ENCODE peak calls at places on chromosome 1, in nine cellular contexts. One of them, this sample, is unnamed.

GRCh38 chr1:201447911-201448871 is 20.8 kb downstream of the PHLDA3 start:
- DNase-seq in mammary epithelial cell: peak; percentile 84
- DNase-seq in pancreas: peak; percentile 55
- DNase-seq in cardiac muscle cell: peak; percentile 80
- DNase-seq in RWPE2: no peak
- DNase-seq in neural crest cell: peak; percentile 73
- DNase-seq in transverse colon: peak; percentile 82
- DNase-seq in chondrocyte: no peak
- DNase-seq in GM13977: peak; percentile 83
- DNase-seq in this sample: peak; percentile 98

GRCh38 chr1:27488523-27489138 is 1.3 kb downstream of the WASF2 start:
- DNase-seq in mammary epithelial cell: peak; percentile 51
- DNase-seq in pancreas: no peak
- DNase-seq in cardiac muscle cell: peak; percentile 53
- DNase-seq in RWPE2: no peak
- DNase-seq in neural crest cell: no peak
- DNase-seq in transverse colon: no peak
- DNase-seq in chondrocyte: no peak
- DNase-seq in GM13977: peak; percentile 15
- DNase-seq in this sample: no peak

GRCh38 chr1:16088351-16088911 is 15.0 kb upstream of the FAM131C start:
- DNase-seq in mammary epithelial cell: no peak
- DNase-seq in pancreas: no peak
- DNase-seq in cardiac muscle cell: no peak
- DNase-seq in RWPE2: no peak
- DNase-seq in neural crest cell: no peak
- DNase-seq in transverse colon: no peak
- DNase-seq in chondrocyte: peak; percentile 83
- DNase-seq in GM13977: no peak
- DNase-seq in this sample: no peak

GRCh38 chr1:63969461-63969893 is 195.7 kb downstream of the ROR1 start:
- DNase-seq in mammary epithelial cell: peak; percentile 84
- DNase-seq in pancreas: no peak
- DNase-seq in cardiac muscle cell: no peak
- DNase-seq in RWPE2: no peak
- DNase-seq in neural crest cell: no peak
- DNase-seq in transverse colon: no peak
- DNase-seq in chondrocyte: no peak
- DNase-seq in GM13977: no peak
- DNase-seq in this sample: no peak

GRCh38 chr1:113904292-113904673 is 316 bp downstream of the AP4B1 start:
- DNase-seq in mammary epithelial cell: no peak
- DNase-seq in pancreas: no peak
- DNase-seq in cardiac muscle cell: peak; percentile 58
- DNase-seq in RWPE2: no peak
- DNase-seq in neural crest cell: no peak
- DNase-seq in transverse colon: no peak
- DNase-seq in chondrocyte: no peak
- DNase-seq in GM13977: peak; percentile 46
- DNase-seq in this sample: no peak

GRCh38 chr1:154478639-154479038 is 23.4 kb upstream of the TDRD10 start:
- DNase-seq in mammary epithelial cell: peak; percentile 32
- DNase-seq in pancreas: no peak
- DNase-seq in cardiac muscle cell: no peak
- DNase-seq in RWPE2: no peak
- DNase-seq in neural crest cell: no peak
- DNase-seq in transverse colon: peak; percentile 40
- DNase-seq in chondrocyte: no peak
- DNase-seq in GM13977: peak; percentile 49
- DNase-seq in this sample: no peak

GRCh38 chr1:4622821-4623220 is 31.6 kb upstream of the AJAP1 start:
- DNase-seq in mammary epithelial cell: no peak
- DNase-seq in pancreas: no peak
- DNase-seq in cardiac muscle cell: no peak
- DNase-seq in RWPE2: no peak
- DNase-seq in neural crest cell: no peak
- DNase-seq in transverse colon: no peak
- DNase-seq in chondrocyte: no peak
- DNase-seq in GM13977: no peak
- DNase-seq in this sample: no peak

GRCh38 chr1:32613472-32613871 is 36.9 kb downstream of the ZBTB8OS start:
- DNase-seq in mammary epithelial cell: no peak
- DNase-seq in pancreas: no peak
- DNase-seq in cardiac muscle cell: no peak
- DNase-seq in RWPE2: no peak
- DNase-seq in neural crest cell: no peak
- DNase-seq in transverse colon: no peak
- DNase-seq in chondrocyte: no peak
- DNase-seq in GM13977: no peak
- DNase-seq in this sample: no peak

GRCh38 chr1:119329521-119329920 is 39.1 kb upstream of the HAO2 start:
- DNase-seq in mammary epithelial cell: no peak
- DNase-seq in pancreas: no peak
- DNase-seq in cardiac muscle cell: no peak
- DNase-seq in RWPE2: no peak
- DNase-seq in neural crest cell: no peak
- DNase-seq in transverse colon: no peak
- DNase-seq in chondrocyte: no peak
- DNase-seq in GM13977: no peak
- DNase-seq in this sample: no peak

GRCh38 chr1:42931108-42931539 is 27.5 kb downstream of the SLC2A1 start:
- DNase-seq in mammary epithelial cell: peak; percentile 27
- DNase-seq in pancreas: no peak
- DNase-seq in cardiac muscle cell: peak; percentile 50
- DNase-seq in RWPE2: no peak
- DNase-seq in neural crest cell: no peak
- DNase-seq in transverse colon: peak; percentile 59
- DNase-seq in chondrocyte: no peak
- DNase-seq in GM13977: peak; percentile 74
- DNase-seq in this sample: peak; percentile 93

GRCh38 chr1:2050482-2050792 is 226 bp downstream of the PRKCZ start:
- DNase-seq in mammary epithelial cell: peak; percentile 58
- DNase-seq in pancreas: peak; percentile 44
- DNase-seq in cardiac muscle cell: no peak
- DNase-seq in RWPE2: no peak
- DNase-seq in neural crest cell: no peak
- DNase-seq in transverse colon: no peak
- DNase-seq in chondrocyte: no peak
- DNase-seq in GM13977: no peak
- DNase-seq in this sample: no peak

GRCh38 chr1:41539416-41539800 is 54.9 kb upstream of the EDN2 start:
- DNase-seq in mammary epithelial cell: no peak
- DNase-seq in pancreas: no peak
- DNase-seq in cardiac muscle cell: no peak
- DNase-seq in RWPE2: no peak
- DNase-seq in neural crest cell: no peak
- DNase-seq in transverse colon: peak; percentile 1
- DNase-seq in chondrocyte: no peak
- DNase-seq in GM13977: no peak
- DNase-seq in this sample: no peak

GRCh38 chr1:37875833-37876232 is 16.4 kb upstream of the MTF1 start:
- DNase-seq in mammary epithelial cell: peak; percentile 38
- DNase-seq in pancreas: no peak
- DNase-seq in cardiac muscle cell: no peak
- DNase-seq in RWPE2: no peak
- DNase-seq in neural crest cell: no peak
- DNase-seq in transverse colon: no peak
- DNase-seq in chondrocyte: no peak
- DNase-seq in GM13977: no peak
- DNase-seq in this sample: no peak

GRCh38 chr1:101316801-101317200 is 80.0 kb downstream of the S1PR1 start:
- DNase-seq in mammary epithelial cell: no peak
- DNase-seq in pancreas: no peak
- DNase-seq in cardiac muscle cell: no peak
- DNase-seq in RWPE2: no peak
- DNase-seq in neural crest cell: no peak
- DNase-seq in transverse colon: no peak
- DNase-seq in chondrocyte: no peak
- DNase-seq in GM13977: no peak
- DNase-seq in this sample: no peak

DNA sequence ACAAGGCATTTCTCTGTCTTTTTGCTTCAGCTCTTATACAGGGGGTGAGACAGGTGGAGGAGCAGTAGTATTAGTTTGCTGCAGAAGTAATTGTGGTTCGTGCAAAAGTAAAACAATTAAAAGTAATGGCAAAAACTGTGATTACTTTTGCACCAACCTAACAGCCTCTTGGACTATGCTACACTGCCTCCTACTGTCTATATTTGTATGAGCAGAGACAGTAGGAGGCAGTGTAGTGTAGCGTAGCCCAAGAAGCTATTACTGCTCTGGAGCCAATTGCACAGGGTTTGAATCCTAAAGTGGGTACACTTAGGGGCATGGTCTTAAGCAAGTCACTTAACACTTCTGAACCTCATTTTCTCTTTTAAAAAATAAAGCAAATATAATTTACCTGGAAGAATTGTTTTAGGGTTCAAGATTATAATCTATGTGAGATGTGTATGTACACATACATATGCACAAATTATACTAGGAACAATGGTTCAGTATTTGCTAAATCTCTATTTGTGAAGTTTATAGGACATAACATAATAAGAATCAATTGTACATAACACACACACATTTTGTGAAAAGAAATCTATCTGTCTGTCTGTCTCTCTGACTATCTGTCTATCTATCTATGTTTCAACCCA is 103.8 kb downstream of the BRINP3 start:
- DNase-seq in mammary epithelial cell: peak; percentile 9
- DNase-seq in pancreas: no peak
- DNase-seq in cardiac muscle cell: peak; percentile 53
- DNase-seq in RWPE2: no peak
- DNase-seq in neural crest cell: no peak
- DNase-seq in transverse colon: no peak
- DNase-seq in chondrocyte: no peak
- DNase-seq in GM13977: peak; percentile 4
- DNase-seq in this sample: no peak
- TF ChIP-seq CTCF in mammary epithelial cell: peak; percentile 74
- TF ChIP-seq CTCF in pancreas: peak; percentile 21
- TF ChIP-seq CTCF in cardiac muscle cell: peak; percentile 70
- TF ChIP-seq CTCF in RWPE2: peak; percentile 14
- TF ChIP-seq CTCF in neural crest cell: peak; percentile 73
- TF ChIP-seq CTCF in transverse colon: peak; percentile 13
- TF ChIP-seq CTCF in chondrocyte: peak; percentile 73
- TF ChIP-seq CTCF in GM13977: peak; percentile 72
- TF ChIP-seq CTCF in this sample: peak; percentile 92

GRCh38 chr1:109977657-109978378 is 6.7 kb upstream of the AHCYL1 start:
- DNase-seq in mammary epithelial cell: no peak
- DNase-seq in pancreas: no peak
- DNase-seq in cardiac muscle cell: no peak
- DNase-seq in RWPE2: no peak
- DNase-seq in neural crest cell: no peak
- DNase-seq in transverse colon: no peak
- DNase-seq in chondrocyte: no peak
- DNase-seq in GM13977: no peak
- DNase-seq in this sample: no peak

GRCh38 chr1:109979489-109980091 is 5.0 kb upstream of the AHCYL1 start:
- DNase-seq in mammary epithelial cell: peak; percentile 60
- DNase-seq in pancreas: no peak
- DNase-seq in cardiac muscle cell: no peak
- DNase-seq in RWPE2: no peak
- DNase-seq in neural crest cell: no peak
- DNase-seq in transverse colon: no peak
- DNase-seq in chondrocyte: no peak
- DNase-seq in GM13977: no peak
- DNase-seq in this sample: no peak

GRCh38 chr1:109978761-109979488 is 5.6 kb upstream of the AHCYL1 start:
- DNase-seq in mammary epithelial cell: no peak
- DNase-seq in pancreas: no peak
- DNase-seq in cardiac muscle cell: no peak
- DNase-seq in RWPE2: no peak
- DNase-seq in neural crest cell: no peak
- DNase-seq in transverse colon: no peak
- DNase-seq in chondrocyte: no peak
- DNase-seq in GM13977: no peak
- DNase-seq in this sample: no peak

GRCh38 chr1:109981128-109981379 is 3.5 kb upstream of the AHCYL1 start:
- DNase-seq in mammary epithelial cell: no peak
- DNase-seq in pancreas: no peak
- DNase-seq in cardiac muscle cell: no peak
- DNase-seq in RWPE2: no peak
- DNase-seq in neural crest cell: no peak
- DNase-seq in transverse colon: no peak
- DNase-seq in chondrocyte: no peak
- DNase-seq in GM13977: no peak
- DNase-seq in this sample: no peak

DNA sequence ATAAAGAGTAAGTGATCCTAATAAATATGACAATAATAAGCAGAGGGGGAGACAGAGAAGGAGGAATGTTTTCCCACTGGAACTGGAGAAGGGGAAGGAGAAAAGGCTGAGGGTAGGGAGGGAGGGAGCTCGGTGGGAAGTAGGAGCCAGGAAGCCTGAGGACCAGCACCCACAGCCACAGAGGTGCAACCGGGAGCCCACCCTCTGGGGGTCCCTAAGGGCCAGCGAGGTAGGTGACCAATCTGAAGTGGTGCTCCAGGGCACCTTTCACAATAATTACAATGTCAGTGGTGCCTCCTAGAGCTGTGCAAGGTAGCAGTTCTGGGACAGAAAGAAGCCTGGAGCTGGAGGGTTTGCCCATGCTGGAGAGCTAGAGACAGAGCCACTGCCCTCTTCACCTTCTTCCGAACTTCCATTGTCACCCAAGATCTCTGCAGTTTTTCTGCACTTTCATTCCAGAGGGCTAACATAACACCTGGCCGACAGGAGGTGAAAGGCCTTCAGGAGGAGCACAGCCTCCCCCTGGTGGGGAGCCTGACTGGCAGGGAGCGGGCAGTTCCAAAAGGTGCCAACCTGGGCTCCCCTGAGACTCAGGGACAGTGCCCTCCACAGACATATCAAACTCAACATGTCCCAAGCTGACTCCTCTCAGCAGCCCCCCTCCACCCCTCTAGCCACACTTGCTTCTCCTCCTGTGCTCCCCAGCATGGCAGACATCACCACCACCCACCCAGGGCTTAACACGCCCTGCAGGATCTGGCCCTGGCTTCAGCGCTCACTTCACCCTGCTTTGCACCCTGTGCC is 4.0 kb upstream of the AHCYL1 start:
- DNase-seq in mammary epithelial cell: peak; percentile 37
- DNase-seq in pancreas: peak; percentile 55
- DNase-seq in cardiac muscle cell: peak; percentile 40
- DNase-seq in RWPE2: no peak
- DNase-seq in neural crest cell: no peak
- DNase-seq in transverse colon: peak; percentile 57
- DNase-seq in chondrocyte: no peak
- DNase-seq in GM13977: no peak
- DNase-seq in this sample: no peak
- TF ChIP-seq CTCF in mammary epithelial cell: peak; percentile 87
- TF ChIP-seq CTCF in pancreas: peak; percentile 52
- TF ChIP-seq CTCF in cardiac muscle cell: peak; percentile 44
- TF ChIP-seq CTCF in RWPE2: peak; percentile 84
- TF ChIP-seq CTCF in neural crest cell: no peak
- TF ChIP-seq CTCF in transverse colon: peak; percentile 72
- TF ChIP-seq CTCF in chondrocyte: peak; percentile 75
- TF ChIP-seq CTCF in GM13977: peak; percentile 54
- TF ChIP-seq CTCF in this sample: no peak

GRCh38 chr1:170790175-170790574 is 126.2 kb downstream of the PRRX1 start:
- DNase-seq in mammary epithelial cell: no peak
- DNase-seq in pancreas: no peak
- DNase-seq in cardiac muscle cell: no peak
- DNase-seq in RWPE2: no peak
- DNase-seq in neural crest cell: no peak
- DNase-seq in transverse colon: no peak
- DNase-seq in chondrocyte: no peak
- DNase-seq in GM13977: no peak
- DNase-seq in this sample: no peak
- TF ChIP-seq CTCF in mammary epithelial cell: no peak
- TF ChIP-seq CTCF in pancreas: no peak
- TF ChIP-seq CTCF in cardiac muscle cell: no peak
- TF ChIP-seq CTCF in RWPE2: no peak
- TF ChIP-seq CTCF in neural crest cell: no peak
- TF ChIP-seq CTCF in transverse colon: no peak
- TF ChIP-seq CTCF in chondrocyte: peak; percentile 65
- TF ChIP-seq CTCF in GM13977: peak; percentile 8
- TF ChIP-seq CTCF in this sample: no peak

GRCh38 chr1:39623053-39623452 is 16.4 kb downstream of the HEYL start:
- DNase-seq in mammary epithelial cell: no peak
- DNase-seq in pancreas: no peak
- DNase-seq in cardiac muscle cell: no peak
- DNase-seq in RWPE2: no peak
- DNase-seq in neural crest cell: no peak
- DNase-seq in transverse colon: no peak
- DNase-seq in chondrocyte: no peak
- DNase-seq in GM13977: no peak
- DNase-seq in this sample: no peak
- TF ChIP-seq CTCF in mammary epithelial cell: no peak
- TF ChIP-seq CTCF in pancreas: no peak
- TF ChIP-seq CTCF in cardiac muscle cell: no peak
- TF ChIP-seq CTCF in RWPE2: no peak
- TF ChIP-seq CTCF in neural crest cell: no peak
- TF ChIP-seq CTCF in transverse colon: no peak
- TF ChIP-seq CTCF in chondrocyte: no peak
- TF ChIP-seq CTCF in GM13977: no peak
- TF ChIP-seq CTCF in this sample: no peak